ENCODE peak calls at places on chromosomes 12 and 14, in seven cellular contexts. L is endothelial cell, X is putamen, J is ELF-1, V is pons, K is HEK293T, I is AG09309. Y is an unnamed sample.

GRCh38 chr12:3332190-3332589 is 158.8 kb upstream of the PRMT8 start:
- DNase-seq in L (no peak), X (no peak), J (no peak), V (no peak), K (no peak), I (no peak), Y (peak)

GRCh38 chr12:116130431-116130830 is 147.1 kb downstream of the MED13L start:
- DNase-seq in L (no peak), X (no peak), J (no peak), V (peak), K (no peak), I (no peak), Y (peak)

GRCh38 chr14:47826809-47827208 is 151.4 kb upstream of the MDGA2 start:
- DNase-seq in L (no peak), X (no peak), J (no peak), V (no peak), K (no peak), I (no peak), Y (no peak)

GRCh38 chr12:14416658-14417057 is 51.2 kb downstream of the ATF7IP start:
- DNase-seq in L (peak), X (peak), J (peak), V (peak), K (peak), I (peak), Y (peak)

GRCh38 chr12:47762850-47763440 is 4.3 kb upstream of the RAPGEF3 start:
- DNase-seq in L (no peak), X (no peak), J (no peak), V (no peak), K (no peak), I (no peak), Y (no peak)

GRCh38 chr12:684416-684815 is 21.2 kb upstream of the NINJ2 start:
- DNase-seq in L (no peak), X (no peak), J (no peak), V (no peak), K (no peak), I (no peak), Y (no peak)

GRCh38 chr14:24329736-24330135 is 5.1 kb downstream of the ADCY4 start:
- DNase-seq in L (no peak), X (no peak), J (no peak), V (peak), K (no peak), I (no peak), Y (no peak)

GRCh38 chr14:79767278-79767677 is 444.0 kb downstream of the DIO2 start:
- DNase-seq in L (no peak), X (no peak), J (no peak), V (no peak), K (no peak), I (no peak), Y (no peak)

GRCh38 chr12:124599074-124599999 is 31.9 kb upstream of the NCOR2 start:
- DNase-seq in L (no peak), X (no peak), J (no peak), V (no peak), K (no peak), I (peak), Y (peak)

GRCh38 chr14:92356677-92357076 is 33.7 kb downstream of the SLC24A4 start:
- DNase-seq in L (no peak), X (no peak), J (no peak), V (no peak), K (no peak), I (no peak), Y (no peak)

GRCh38 chr12:65908147-65908546 is 83.9 kb downstream of the HMGA2 start:
- DNase-seq in L (no peak), X (no peak), J (no peak), V (no peak), K (no peak), I (no peak), Y (no peak)

GRCh38 chr14:66657780-66658179 is 149.8 kb downstream of the GPHN start:
- DNase-seq in L (no peak), X (no peak), J (no peak), V (no peak), K (no peak), I (no peak), Y (no peak)

GRCh38 chr12:75996907-75997447 is 34.6 kb downstream of the PHLDA1 start:
- DNase-seq in L (no peak), X (no peak), J (no peak), V (no peak), K (no peak), I (no peak), Y (no peak)

GRCh38 chr12:31518680-31519227 is 72.2 kb downstream of the DENND5B start:
- DNase-seq in L (no peak), X (peak), J (peak), V (peak), K (no peak), I (peak), Y (peak)

GRCh38 chr12:106871477-106871876 is 84.2 kb upstream of the TMEM263 start:
- DNase-seq in L (no peak), X (no peak), J (no peak), V (no peak), K (no peak), I (no peak), Y (peak)

GRCh38 chr14:100727565-100728240 is 1.0 kb downstream of the DLK1 start:
- DNase-seq in L (no peak), X (no peak), J (no peak), V (no peak), K (no peak), I (no peak), Y (no peak)

GRCh38 chr14:64463873-64464272 is 1.4 kb upstream of the AKAP5 start:
- DNase-seq in L (no peak), X (no peak), J (no peak), V (no peak), K (no peak), I (no peak), Y (no peak)

GRCh38 chr14:64040044-64040443 is 187.2 kb downstream of the SYNE2 start:
- DNase-seq in L (no peak), X (no peak), J (no peak), V (no peak), K (no peak), I (peak), Y (no peak)

GRCh38 chr12:68633614-68634558 is 23.2 kb downstream of the RAP1B start:
- DNase-seq in L (no peak), X (no peak), J (no peak), V (no peak), K (no peak), I (no peak), Y (no peak)

GRCh38 chr12:93000026-93000425 is 70.9 kb upstream of the EEA1 start:
- DNase-seq in L (no peak), X (no peak), J (no peak), V (no peak), K (no peak), I (no peak), Y (no peak)

GRCh38 chr14:87252103-87252502 is 740.9 kb downstream of the GALC start:
- DNase-seq in L (no peak), X (no peak), J (no peak), V (no peak), K (no peak), I (no peak), Y (no peak)

GRCh38 chr14:26370118-26370517 is 227.7 kb downstream of the NOVA1 start:
- DNase-seq in L (no peak), X (no peak), J (no peak), V (no peak), K (no peak), I (no peak), Y (no peak)